ENCODE peak calls at places on chromosomes 13 and 19, in nine cellular contexts. V is ELR; J is activated CD4-positive, alpha-beta T cell treated with anti-CD3 and anti-CD28 coated beads, Interleukin-2, amount 50 U/mL, for 48 hours; U is choroid plexus epithelial cell; F is stimulated activated CD4-positive, alpha-beta T cell treated with anti-CD3 and anti-CD28 coated beads, Interleukin-1b, Interleukin-23, amount 100 ng/mL, for 1 hour; D is progenitor cell of endocrine pancreas; K is HCT116; H is fibroblast of lung; C is HCEC 1CT. P is an unnamed sample.

GRCh38 chr19:18603958-18604819 is 2.4 kb downstream of the CRLF1 start:
- DNase-seq in V (no peak), J (no peak), U (no peak), F (no peak), D (no peak), K (no peak), H (no peak), C (no peak), P (no peak)

GRCh38 chr19:34744896-34745690 is 11.1 kb downstream of the ZNF181 start:
- DNase-seq in V (no peak), J (no peak), U (no peak), F (no peak), D (no peak), K (no peak), H (no peak), C (no peak), P (no peak)

GRCh38 chr13:91174886-91175501 is 172.5 kb upstream of the MIR17HG start:
- DNase-seq in V (no peak), J (no peak), U (no peak), F (no peak), D (peak), K (no peak), H (peak), C (no peak), P (no peak)

GRCh38 chr13:41428155-41428554 is 29.2 kb upstream of the RGCC start:
- DNase-seq in V (no peak), J (peak), U (no peak), F (peak), D (no peak), K (no peak), H (no peak), C (no peak), P (peak)

GRCh38 chr13:106586764-106587163 is 18.8 kb upstream of the ARGLU1 start:
- DNase-seq in V (no peak), J (no peak), U (no peak), F (no peak), D (no peak), K (no peak), H (no peak), C (no peak), P (no peak)

GRCh38 chr13:20547479-20547908 is 19.5 kb upstream of the IFT88 start:
- DNase-seq in V (no peak), J (no peak), U (no peak), F (no peak), D (no peak), K (no peak), H (no peak), C (no peak), P (no peak)

GRCh38 chr13:88085036-88085435 is 413.9 kb downstream of the SLITRK5 start:
- DNase-seq in V (peak), J (no peak), U (no peak), F (no peak), D (no peak), K (no peak), H (peak), C (peak), P (no peak)

GRCh38 chr19:12749938-12750521 is 1.6 kb upstream of the BEST2 start:
- DNase-seq in V (peak), J (no peak), U (peak), F (no peak), D (no peak), K (no peak), H (peak), C (peak), P (no peak)

GRCh38 chr19:39865953-39866352 is 19.8 kb upstream of the FBL start:
- DNase-seq in V (no peak), J (no peak), U (no peak), F (no peak), D (no peak), K (no peak), H (no peak), C (no peak), P (no peak)

GRCh38 chr19:12867120-12868099 is 13.8 kb downstream of the DNASE2 start:
- DNase-seq in V (peak), J (peak), U (peak), F (peak), D (peak), K (no peak), H (peak), C (no peak), P (peak)

GRCh38 chr19:2053601-2054389 is 2.8 kb upstream of the MKNK2 start:
- DNase-seq in V (no peak), J (no peak), U (peak), F (no peak), D (no peak), K (no peak), H (no peak), C (peak), P (no peak)

GRCh38 chr19:35545855-35546381 is 492 bp downstream of the TMEM147 start:
- DNase-seq in V (peak), J (peak), U (peak), F (peak), D (peak), K (no peak), H (peak), C (no peak), P (peak)

GRCh38 chr13:86562876-86563275 is 763.7 kb upstream of the SLITRK6 start:
- DNase-seq in V (no peak), J (no peak), U (no peak), F (no peak), D (no peak), K (no peak), H (peak), C (no peak), P (no peak)

GRCh38 chr13:63307239-63307638 is 1891.6 kb upstream of the PCDH20 start:
- DNase-seq in V (no peak), J (no peak), U (peak), F (no peak), D (no peak), K (no peak), H (no peak), C (no peak), P (no peak)

GRCh38 chr13:42215578-42216421 is 56.2 kb upstream of the AKAP11 start:
- DNase-seq in V (peak), J (peak), U (peak), F (no peak), D (no peak), K (peak), H (peak), C (peak), P (no peak)

GRCh38 chr19:38975861-38976271 is 324 bp upstream of the FBXO17 start:
- DNase-seq in V (peak), J (no peak), U (peak), F (no peak), D (no peak), K (no peak), H (peak), C (peak), P (no peak)

GRCh38 chr13:114110091-114110829 is 22.2 kb downstream of the RASA3 start:
- DNase-seq in V (peak), J (peak), U (peak), F (no peak), D (no peak), K (no peak), H (no peak), C (no peak), P (peak)

GRCh38 chr19:15248648-15249559 is 16.7 kb upstream of the EPHX3 start:
- DNase-seq in V (peak), J (no peak), U (peak), F (no peak), D (no peak), K (no peak), H (peak), C (peak), P (no peak)

GRCh38 chr13:99823961-99824360 is 147.6 kb downstream of the ZIC5 start:
- DNase-seq in V (no peak), J (no peak), U (no peak), F (no peak), D (no peak), K (no peak), H (no peak), C (no peak), P (no peak)

GRCh38 chr13:93289842-93290241 is 63.2 kb downstream of the GPC6 start:
- DNase-seq in V (no peak), J (no peak), U (no peak), F (no peak), D (no peak), K (no peak), H (no peak), C (no peak), P (no peak)

GRCh38 chr13:18978447-18978846 is 203.2 kb downstream of the TUBA3C start:
- DNase-seq in V (no peak), J (no peak), U (no peak), F (no peak), D (no peak), K (no peak), H (no peak), C (no peak), P (no peak)

GRCh38 chr19:40862785-40863184 is 12.5 kb upstream of the CYP2A6 start:
- DNase-seq in V (no peak), J (no peak), U (peak), F (no peak), D (no peak), K (no peak), H (no peak), C (peak), P (no peak)

GRCh38 chr13:33016414-33017409 is at the start of gene KL:
- DNase-seq in V (no peak), J (peak), U (no peak), F (no peak), D (peak), K (no peak), H (peak), C (no peak), P (no peak)

GRCh38 chr13:106063591-106064308 is 471.7 kb downstream of the EFNB2 start:
- DNase-seq in V (peak), J (no peak), U (peak), F (no peak), D (no peak), K (no peak), H (peak), C (peak), P (no peak)

GRCh38 chr13:59409211-59409610 is 754.5 kb downstream of the DIAPH3 start:
- DNase-seq in V (no peak), J (no peak), U (peak), F (no peak), D (no peak), K (no peak), H (peak), C (no peak), P (no peak)

GRCh38 chr13:79792716-79793115 is 311.8 kb downstream of the NDFIP2 start:
- DNase-seq in V (no peak), J (no peak), U (no peak), F (no peak), D (no peak), K (no peak), H (no peak), C (no peak), P (no peak)